ENCODE peak calls at places on chromosome 4, in six cellular contexts. F is body of pancreas, A is hepatocyte, C is AG04450, R is lung, U is spleen. P is an unnamed sample. For H3K27me3, the result is how much of the 10 kb centered on the place peaks cover.

GRCh38 chr4:13733817-13734216 is 106.3 kb upstream of the BOD1L1 start:
- DNase-seq in A (no peak), U (no peak), F (no peak), R (no peak), C (no peak), P (no peak)

GRCh38 chr4:184417802-184418511 is 56.4 kb downstream of the IRF2 start:
- DNase-seq in A (peak), F (no peak), R (no peak), U (no peak), C (peak), P (peak)

GRCh38 chr4:111775908-111776307 is 369.3 kb upstream of the FAM241A start:
- DNase-seq in C (no peak), R (no peak), A (peak), F (no peak), U (no peak), P (no peak)

GRCh38 chr4:94695389-94695788 is 62.4 kb upstream of the BMPR1B start:
- DNase-seq in R (no peak), C (no peak), A (no peak), U (no peak), F (no peak), P (no peak)

GRCh38 chr4:124910327-124910726 is 197.8 kb upstream of the ANKRD50 start:
- DNase-seq in C (no peak), U (no peak), F (no peak), A (no peak), R (no peak), P (no peak)

GRCh38 chr4:77930154-77930553 is 67.5 kb downstream of the MRPL1 start:
- DNase-seq in A (no peak), U (no peak), C (no peak), R (no peak), F (no peak), P (no peak)

GRCh38 chr4:87560802-87561201 is 31.6 kb upstream of the SPARCL1 start:
- DNase-seq in A (no peak), C (no peak), U (no peak), R (no peak), F (no peak), P (no peak)

GRCh38 chr4:931194-931959 is 739 bp downstream of the GAK start:
- DNase-seq in R (no peak), C (no peak), A (peak), U (no peak), F (peak), P (no peak)

GRCh38 chr4:53012738-53013137 is 150.6 kb downstream of the RASL11B start:
- DNase-seq in F (no peak), C (no peak), A (peak), R (no peak), U (no peak), P (no peak)

GRCh38 chr4:2691952-2692435 is 64.1 kb downstream of the TNIP2 start:
- DNase-seq in A (no peak), R (no peak), C (no peak), U (no peak), F (no peak), P (no peak)

GRCh38 chr4:158176108-158176507 is 3.3 kb upstream of the GASK1B start:
- DNase-seq in F (peak), A (no peak), U (no peak), C (no peak), R (peak), P (no peak)

GRCh38 chr4:165537028-165537648 is 158.3 kb downstream of the CPE start:
- DNase-seq in C (no peak), U (no peak), F (peak), A (peak), R (no peak), P (no peak)

GRCh38 chr4:118280501-118281218 is 72.1 kb downstream of the PRSS12 start:
- DNase-seq in U (no peak), R (peak), A (peak), F (peak), C (peak), P (no peak)

GRCh38 chr4:89674876-89675459 is 162.0 kb downstream of the SNCA start:
- DNase-seq in A (peak), C (no peak), U (no peak), R (no peak), F (no peak), P (no peak)

GRCh38 chr4:37476256-37476655 is 209.9 kb downstream of the RELL1 start:
- DNase-seq in U (no peak), C (no peak), F (no peak), A (no peak), R (no peak), P (no peak)

GRCh38 chr4:150402968-150403367 is 179.0 kb upstream of the MAB21L2 start:
- DNase-seq in U (no peak), C (no peak), F (peak), A (peak), R (no peak), P (peak)

GRCh38 chr4:155085843-155086530 is 122.4 kb upstream of the NPY2R start:
- DNase-seq in C (no peak), A (no peak), U (no peak), F (no peak), R (no peak), P (no peak)

GRCh38 chr4:99808260-99808857 is 8.3 kb upstream of the DAPP1 start:
- DNase-seq in F (peak), U (peak), R (peak), C (no peak), A (peak), P (no peak)
- TF ChIP-seq CTCF in F (peak), U (peak), R (peak), C (peak), A (peak), P (peak)

DNA sequence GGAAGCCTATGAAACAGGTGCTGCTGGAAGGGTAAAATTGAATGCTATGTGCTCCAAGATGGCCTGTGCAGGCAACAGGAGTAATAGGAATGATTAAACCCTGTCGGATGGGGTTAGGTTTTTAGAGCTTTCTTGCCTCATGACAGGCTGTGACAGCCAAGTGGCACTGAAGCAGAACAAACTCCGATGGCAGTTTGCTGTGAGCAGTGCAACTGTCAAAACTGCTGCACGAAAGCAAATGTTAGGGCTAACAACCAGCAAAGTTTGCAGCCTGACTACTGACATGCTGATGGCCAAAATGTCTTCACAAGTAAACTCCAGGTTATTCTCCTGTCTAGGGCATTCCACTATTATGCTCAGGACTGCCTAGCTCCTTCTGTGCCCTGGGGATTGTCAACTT is 486.8 kb upstream of the TENM3 start:
- DNase-seq in U (no peak), F (no peak), R (no peak), C (no peak), A (no peak), P (no peak)
- H3K27me3 ChIP-seq in U (under half), F (under half), R (under half), C (under half), A (under half), P (under half)

DNA sequence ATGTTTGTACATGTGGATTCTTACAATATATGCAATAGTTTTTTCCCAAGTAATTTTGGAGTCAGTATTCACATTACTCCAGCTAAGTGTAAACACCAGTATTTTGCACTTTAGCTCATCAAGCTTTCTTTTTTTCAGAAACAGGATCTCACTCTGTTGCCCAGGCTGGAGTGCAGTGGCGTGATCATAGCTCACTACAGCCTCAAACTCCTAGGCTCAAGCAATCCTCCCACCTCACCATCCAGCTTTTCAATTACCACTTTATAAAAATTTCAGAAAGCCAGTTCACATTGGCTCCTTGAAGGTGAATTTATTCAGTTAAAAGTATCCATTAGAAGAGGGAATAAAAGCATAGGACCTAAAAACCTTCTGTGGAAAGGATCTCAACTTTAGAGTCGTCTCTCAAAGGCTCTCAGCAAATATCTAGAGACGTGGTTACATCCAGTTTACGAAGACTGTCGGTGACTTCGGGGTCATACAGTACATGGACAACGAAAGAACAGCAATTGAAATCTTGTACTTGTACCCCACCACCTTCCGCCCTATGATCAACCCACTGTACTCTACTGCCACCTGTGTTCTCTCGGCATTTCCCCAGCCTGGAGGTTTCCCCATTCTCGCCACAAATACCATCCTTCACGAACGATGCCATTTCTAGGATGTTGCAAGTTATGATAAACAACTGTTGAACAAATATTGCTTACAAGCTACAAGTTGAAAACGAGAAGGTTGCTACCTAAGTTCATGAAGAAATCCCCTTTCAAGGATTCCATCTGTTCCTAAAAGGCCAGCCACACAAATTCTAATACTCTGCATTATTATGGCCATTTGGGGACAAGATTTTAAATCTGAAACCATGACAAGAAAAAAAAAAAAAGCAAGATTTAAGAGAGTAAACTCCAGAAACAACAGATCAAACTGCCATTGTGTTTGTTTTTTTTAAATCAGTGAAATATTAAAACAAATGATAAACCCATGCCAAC is 1.8 kb downstream of the APBB2 start:
- DNase-seq in U (no peak), A (peak), C (no peak), F (peak), R (peak), P (no peak)
- TF ChIP-seq CTCF in U (peak), A (peak), C (peak), F (peak), R (peak), P (peak)

DNA sequence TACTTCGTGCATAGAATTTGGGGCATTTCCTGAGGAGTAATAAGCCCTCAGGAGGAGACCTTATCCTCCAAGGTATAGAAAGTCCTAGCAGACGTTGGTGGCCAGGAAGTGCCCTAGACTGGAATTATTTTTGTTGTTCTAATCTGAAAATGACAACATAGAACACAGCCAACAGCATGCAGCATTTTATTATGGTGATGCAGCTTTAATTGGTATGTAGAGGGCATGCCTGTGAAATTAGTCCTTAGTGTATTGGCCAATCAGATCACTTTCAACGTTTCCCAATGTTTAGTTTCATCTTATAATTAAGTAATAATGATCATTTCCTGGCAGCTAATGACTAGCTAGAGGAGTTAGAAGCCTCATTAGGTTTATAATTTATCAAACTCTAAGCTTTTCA is 199.2 kb downstream of the SHROOM3 start:
- DNase-seq in R (no peak), A (no peak), U (no peak), C (peak), F (no peak), P (no peak)
- H3K27me3 ChIP-seq in R (under half), A (under half), U (under half), C (under half), F (under half), P (under half)

DNA sequence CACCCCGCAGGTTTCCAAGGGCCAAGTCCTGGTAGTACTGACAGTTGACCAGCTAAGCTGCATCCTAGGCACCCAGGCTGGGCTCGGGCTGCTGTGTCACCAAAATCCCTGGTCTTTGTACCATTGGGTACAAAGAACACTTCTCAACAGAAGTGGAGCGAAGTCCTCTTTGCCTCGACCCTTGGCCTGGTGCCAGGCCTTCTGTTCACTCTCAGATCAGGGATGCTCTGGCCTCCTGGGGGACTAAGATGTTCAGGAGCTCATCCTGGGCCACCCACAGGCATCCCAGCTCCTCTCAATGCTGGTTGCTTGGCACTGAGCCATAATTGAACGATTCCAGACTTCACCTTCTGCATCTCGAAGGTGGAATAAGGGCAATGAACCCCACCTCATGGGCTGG is 13.8 kb upstream of the SLC2A9 start:
- DNase-seq in A (no peak), U (no peak), R (no peak), C (no peak), F (no peak), P (no peak)
- TF ChIP-seq CTCF in A (no peak), U (no peak), R (no peak), C (no peak), F (no peak), P (no peak)

GRCh38 chr4:15779789-15780188 is 1.7 kb downstream of the CD38 start:
- DNase-seq in C (no peak), A (no peak), U (no peak), F (no peak), R (no peak), P (no peak)
- H3K27me3 ChIP-seq in C (under half), A (half or more), U (under half), F (under half), R (under half), P (under half)

GRCh38 chr4:122759639-122760310 is 27.3 kb downstream of the BBS12 start:
- DNase-seq in A (no peak), U (no peak), R (no peak), F (no peak), C (no peak), P (no peak)
- TF ChIP-seq CTCF in A (peak), U (no peak), R (no peak), F (no peak), C (peak), P (peak)

DNA sequence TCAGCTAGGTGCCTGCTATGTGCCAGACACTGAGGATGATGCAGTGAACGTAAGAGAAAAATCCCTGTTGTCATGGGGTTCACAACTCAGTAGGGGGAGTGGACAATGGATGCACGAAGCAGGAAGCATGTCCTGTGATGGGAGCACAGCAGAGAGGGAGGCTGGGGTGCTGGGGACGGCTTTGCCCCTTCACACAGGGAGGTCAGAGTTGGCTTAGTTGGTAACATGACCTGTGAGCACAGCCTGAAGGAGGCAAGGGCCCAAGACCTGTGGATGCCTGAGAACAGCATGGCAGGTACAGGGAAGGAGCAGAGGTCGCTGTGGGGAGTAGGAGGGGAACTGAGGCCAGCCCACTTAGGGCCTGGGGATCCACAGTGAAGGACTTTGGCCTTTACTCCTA is 109.4 kb downstream of the STK32B start:
- DNase-seq in F (no peak), R (no peak), C (no peak), U (no peak), A (no peak), P (no peak)
- H3K27me3 ChIP-seq in F (under half), R (under half), C (under half), U (under half), A (under half), P (under half)

DNA sequence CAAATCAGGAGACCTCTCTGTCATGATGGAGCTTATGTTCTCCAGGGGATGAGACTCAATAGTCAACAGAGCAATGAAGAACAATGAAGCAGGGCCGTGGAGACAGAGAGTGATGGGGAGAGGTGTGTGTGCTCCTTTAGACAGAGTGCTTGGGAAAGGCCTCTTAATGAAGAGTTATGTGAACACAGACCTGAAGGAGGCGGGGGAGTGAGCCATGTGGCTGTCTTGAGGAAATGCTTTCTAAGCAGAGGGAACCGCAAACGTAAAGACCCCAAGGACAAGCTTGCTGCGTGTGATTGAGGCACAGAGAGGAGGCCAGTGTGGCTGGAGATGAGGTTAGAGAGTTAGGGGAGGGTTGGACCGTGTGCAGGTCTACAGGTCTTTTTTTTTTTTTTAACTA is 53.1 kb downstream of the CHRNA9 start:
- DNase-seq in C (no peak), U (no peak), A (no peak), R (no peak), F (no peak), P (no peak)
- TF ChIP-seq CTCF in C (no peak), U (no peak), A (no peak), R (no peak), F (no peak), P (no peak)